ENCODE peak calls at places on chromosomes 11 and 22, in five cellular contexts. H is stomach, T is transverse colon, I is upper lobe of left lung, W is H54. G is an unnamed sample.

GRCh38 chr11:92638678-92639077 is 330.8 kb upstream of the MTNR1B start:
- DNase-seq in H (no peak), T (no peak), I (no peak), W (no peak), G (no peak)

GRCh38 chr11:46352063-46352841 is 5.0 kb downstream of the DGKZ start:
- DNase-seq in H (peak; percentile 87), T (peak; percentile 41), I (no peak), W (peak; percentile 75), G (no peak)

GRCh38 chr11:125387991-125388390 is 108.1 kb downstream of the FEZ1 start:
- DNase-seq in H (no peak), T (no peak), I (no peak), W (no peak), G (no peak)

GRCh38 chr22:31818481-31819392 is 64.9 kb downstream of the DEPDC5 start:
- DNase-seq in H (no peak), T (no peak), I (no peak), W (no peak), G (no peak)

GRCh38 chr22:47157486-47158270 is 395.2 kb downstream of the TBC1D22A start:
- DNase-seq in H (no peak), T (no peak), I (no peak), W (no peak), G (no peak)

GRCh38 chr22:26066534-26066933 is 102.7 kb upstream of the SEZ6L start:
- DNase-seq in H (no peak), T (no peak), I (no peak), W (no peak), G (no peak)

GRCh38 chr11:134599180-134599810 is 187.3 kb upstream of the B3GAT1 start:
- DNase-seq in H (no peak), T (no peak), I (no peak), W (no peak), G (no peak)

GRCh38 chr22:47329727-47330653 is 567.5 kb downstream of the TBC1D22A start:
- DNase-seq in H (no peak), T (no peak), I (no peak), W (no peak), G (no peak)

GRCh38 chr11:61056981-61057380 is 45.3 kb upstream of the CD5 start:
- DNase-seq in H (no peak), T (no peak), I (peak; percentile 6), W (no peak), G (no peak)

GRCh38 chr22:40189979-40190378 is 12.3 kb downstream of the TNRC6B start:
- DNase-seq in H (no peak), T (no peak), I (no peak), W (no peak), G (no peak)

GRCh38 chr11:71272161-71272560 is 19.8 kb upstream of the SHANK2 start:
- DNase-seq in H (no peak), T (no peak), I (no peak), W (no peak), G (no peak)

GRCh38 chr11:78256962-78257361 is 68.2 kb downstream of the USP35 start:
- DNase-seq in H (peak; percentile 86), T (peak; percentile 76), I (peak; percentile 90), W (no peak), G (no peak)

GRCh38 chr11:102527701-102528100 is 2.8 kb downstream of the MMP7 start:
- DNase-seq in H (no peak), T (no peak), I (no peak), W (no peak), G (no peak)

GRCh38 chr22:32389685-32390084 is 22.4 kb downstream of the RTCB start:
- DNase-seq in H (no peak), T (no peak), I (no peak), W (no peak), G (no peak)

GRCh38 chr11:1514349-1515061 is 27.9 kb upstream of the MOB2 start:
- DNase-seq in H (no peak), T (no peak), I (no peak), W (no peak), G (no peak)

GRCh38 chr11:62752994-62753735 is 795 bp downstream of the ZBTB3 start:
- DNase-seq in H (no peak), T (no peak), I (no peak), W (no peak), G (no peak)

GRCh38 chr11:62755086-62755615 is 1.2 kb upstream of the ZBTB3 start:
- DNase-seq in H (no peak), T (no peak), I (no peak), W (no peak), G (no peak)

GRCh38 chr11:62757846-62758788 is 3.3 kb upstream of the POLR2G start:
- DNase-seq in H (no peak), T (no peak), I (no peak), W (no peak), G (no peak)

GRCh38 chr11:62752177-62752785 is 1.7 kb downstream of the ZBTB3 start:
- DNase-seq in H (no peak), T (no peak), I (no peak), W (no peak), G (no peak)

DNA sequence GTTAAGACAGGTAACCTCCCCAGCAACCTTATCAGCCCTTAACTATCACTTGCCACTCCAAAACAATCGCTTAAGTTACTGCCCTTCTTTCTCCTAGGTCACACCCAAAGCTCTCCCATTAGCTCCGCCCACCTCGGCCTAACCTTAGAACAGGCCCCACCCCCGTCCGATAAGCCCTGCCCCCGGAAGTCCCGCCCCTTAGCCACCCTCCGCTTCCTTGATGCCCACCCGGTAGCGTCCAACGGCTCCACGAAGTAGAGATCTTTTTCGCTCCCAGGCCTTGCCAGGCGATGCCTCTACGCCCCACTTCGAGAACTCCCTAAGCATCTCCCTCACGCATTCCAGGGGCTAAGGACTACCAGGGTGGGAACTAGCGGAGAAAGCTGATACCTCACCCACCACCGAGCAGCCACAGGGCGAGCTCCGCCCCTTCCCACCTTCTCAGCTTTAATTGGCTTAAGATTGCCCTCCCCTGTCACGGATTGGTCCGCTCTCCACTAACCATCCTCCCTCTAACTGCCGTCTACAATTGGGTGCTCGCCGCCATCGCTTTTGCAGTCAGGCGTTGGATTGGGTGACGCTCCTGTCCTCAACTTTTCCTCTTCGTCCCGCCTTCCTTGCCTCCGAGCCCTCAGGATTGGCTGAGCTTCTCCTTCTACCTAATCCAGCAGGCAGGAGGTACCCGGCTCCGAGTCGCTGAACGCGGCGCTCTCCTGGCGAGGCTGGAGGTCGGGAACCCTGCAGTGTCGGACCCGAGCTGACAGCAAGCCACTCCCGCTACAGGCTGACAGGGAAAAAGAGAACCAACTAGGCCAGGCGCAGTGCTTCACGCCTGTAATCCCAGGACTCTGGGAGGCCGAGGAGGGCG is at the start of gene ZBTB3:
- DNase-seq in H (peak; percentile 97), T (peak; percentile 98), I (peak; percentile 99), W (peak; percentile 94), G (peak; percentile 99)
- TF ChIP-seq POLR2A in H (no peak), T (peak; percentile 94), I (no peak), W (peak; percentile 91), G (peak; percentile 63)

DNA sequence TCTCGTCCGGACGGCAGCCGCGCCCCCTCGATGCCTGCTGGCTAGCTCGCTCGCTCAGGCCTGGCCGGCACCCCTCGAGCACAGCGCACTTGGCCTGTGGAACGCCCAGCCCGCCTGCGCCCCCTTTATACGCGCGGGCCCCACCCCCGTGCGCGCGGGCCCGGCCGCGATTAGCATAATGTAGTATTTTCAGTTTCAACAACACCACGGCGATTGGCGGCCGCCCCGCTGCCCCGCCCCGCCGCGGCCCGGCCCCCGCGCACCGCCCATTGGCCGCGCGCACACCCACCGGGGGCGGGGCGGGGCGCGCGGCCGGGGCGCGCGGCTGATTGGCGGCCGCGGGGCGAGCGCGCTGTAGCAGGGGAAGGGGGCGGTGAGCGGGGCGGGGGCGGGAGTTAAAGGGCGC is at the start of gene CDKN1C:
- DNase-seq in H (peak; percentile 92), T (peak; percentile 89), I (peak; percentile 90), W (no peak), G (peak; percentile 89)
- TF ChIP-seq POLR2A in H (no peak), T (peak; percentile 86), I (no peak), W (peak; percentile 87), G (peak; percentile 98)

DNA sequence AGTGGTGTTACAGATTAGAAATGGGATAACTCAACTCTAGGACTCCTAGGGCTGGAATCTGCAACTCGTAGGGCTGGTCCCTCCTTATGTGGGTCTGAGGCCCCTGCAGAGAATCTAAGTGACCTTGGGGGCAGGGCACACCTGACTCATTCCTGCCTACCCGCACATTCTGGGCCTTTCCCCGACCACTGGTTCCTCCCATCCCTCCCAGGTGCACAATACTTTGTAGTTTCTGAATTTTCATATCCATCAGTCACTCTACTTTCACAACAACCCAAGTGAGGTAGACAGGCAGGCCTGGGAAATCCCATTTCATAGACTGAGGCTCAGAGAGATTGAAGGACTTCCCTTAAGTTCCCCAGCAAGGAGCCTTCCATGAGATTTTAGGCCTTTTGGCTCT is 1.5 kb downstream of the CYB5R2 start:
- DNase-seq in H (no peak), T (no peak), I (no peak), W (no peak), G (no peak)
- TF ChIP-seq POLR2A in H (no peak), T (no peak), I (no peak), W (no peak), G (no peak)

GRCh38 chr11:114036156-114036811 is 23.2 kb upstream of the ZBTB16 start:
- DNase-seq in H (peak; percentile 92), T (peak; percentile 88), I (peak; percentile 92), W (peak; percentile 44), G (peak; percentile 87)
- TF ChIP-seq POLR2A in H (no peak), T (no peak), I (no peak), W (no peak), G (no peak)